ENCODE peak calls at places on chromosomes 3 and 15, in five cellular contexts. L, W, M, F and T are unnamed samples.
A peak's percentile ranks its signal among the peaks of the same experiment; 100 is the strongest.

GRCh38 chr15:100002091-100002620 is 268.9 kb upstream of the LYSMD4 start:
- DNase-seq in W (no peak), L (no peak), M (no peak), F (no peak), T (no peak)

GRCh38 chr3:128307781-128308469 is 154.6 kb downstream of the EEFSEC start:
- DNase-seq in F (no peak), W (no peak), M (no peak), L (no peak), T (peak; percentile 22)

GRCh38 chr15:69663982-69664381 is 211.4 kb downstream of the RPLP1 start:
- DNase-seq in F (no peak), W (no peak), M (no peak), L (no peak), T (no peak)

GRCh38 chr3:123552095-123552714 is 32.6 kb downstream of the HACD2 start:
- DNase-seq in L (peak; percentile 25), F (no peak), W (no peak), M (no peak), T (no peak)

GRCh38 chr3:52171577-52172261 is 17.5 kb upstream of the POC1A start:
- DNase-seq in W (no peak), L (peak; percentile 83), M (no peak), F (peak; percentile 22), T (no peak)

GRCh38 chr15:80434926-80435720 is 30.9 kb downstream of the ARNT2 start:
- DNase-seq in F (no peak), W (peak; percentile 72), M (no peak), L (no peak), T (no peak)

GRCh38 chr3:196590279-196590678 is 21.8 kb downstream of the FBXO45 start:
- DNase-seq in W (no peak), M (no peak), L (no peak), F (no peak), T (no peak)

GRCh38 chr15:34987182-34987488 is 952 bp downstream of the ZNF770 start:
- DNase-seq in W (no peak), F (no peak), L (no peak), M (no peak), T (no peak)

GRCh38 chr3:120432105-120432860 is 18.5 kb downstream of the FSTL1 start:
- DNase-seq in L (peak; percentile 89), M (no peak), F (no peak), W (peak; percentile 66), T (peak; percentile 81)

GRCh38 chr3:33439421-33440327 is 531 bp downstream of the UBP1 start:
- DNase-seq in L (peak; percentile 15), M (peak; percentile 39), F (peak; percentile 81), W (peak; percentile 71), T (peak; percentile 79)

GRCh38 chr15:49145651-49146609 is 9.5 kb downstream of the COPS2 start:
- DNase-seq in M (peak; percentile 30), F (no peak), W (no peak), L (peak; percentile 73), T (peak; percentile 63)

GRCh38 chr3:48739955-48740823 is 23.2 kb upstream of the IP6K2 start:
- DNase-seq in F (peak; percentile 90), W (peak; percentile 90), M (peak; percentile 68), L (peak; percentile 75), T (peak; percentile 95)

GRCh38 chr15:100718075-100718980 is 115.9 kb downstream of the ASB7 start:
- DNase-seq in W (no peak), F (no peak), M (no peak), L (no peak), T (no peak)

GRCh38 chr15:42032376-42033213 is 11.8 kb upstream of the PLA2G4E start:
- DNase-seq in W (no peak), L (no peak), F (no peak), M (no peak), T (no peak)

GRCh38 chr3:122484985-122485384 is 29.8 kb downstream of the KPNA1 start:
- DNase-seq in L (peak; percentile 70), W (peak; percentile 41), M (no peak), F (no peak), T (no peak)

GRCh38 chr3:162971715-162972114 is 1475.1 kb downstream of the OTOL1 start:
- DNase-seq in L (no peak), W (no peak), M (no peak), F (no peak), T (no peak)

GRCh38 chr3:58630081-58630709 is 36.4 kb downstream of the FAM3D start:
- DNase-seq in W (peak; percentile 64), M (peak; percentile 63), L (peak; percentile 57), F (no peak), T (peak; percentile 94)
- H3K27ac ChIP-seq in W (no peak overlapping the region), M (peak overlapping the region; percentile 50), L (no peak overlapping the region), F (no peak overlapping the region), T (no peak overlapping the region)

DNA sequence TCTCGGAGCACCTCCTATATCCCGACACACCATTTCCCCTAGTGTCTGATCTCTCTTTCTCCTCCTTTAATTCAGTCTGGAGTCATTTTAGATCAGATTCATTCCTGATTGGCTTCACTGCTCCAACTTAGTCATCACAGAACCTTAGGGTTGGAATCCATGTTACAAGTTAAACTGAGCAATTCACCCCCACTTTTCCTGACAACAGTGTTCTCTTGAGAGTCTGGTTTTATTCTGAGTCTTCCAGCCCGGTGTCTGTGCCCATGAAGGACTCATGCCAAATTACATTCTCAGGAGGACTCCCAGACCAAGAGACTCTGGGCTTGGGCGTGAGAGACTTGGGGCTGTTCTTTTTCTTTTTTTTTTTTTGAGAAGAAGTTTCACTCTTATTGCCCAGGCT is 57.5 kb downstream of the LPP start:
- DNase-seq in W (no peak), L (peak; percentile 31), M (no peak), F (no peak), T (no peak)
- H3K27ac ChIP-seq in W (no peak overlapping the region), L (peak overlapping the region; percentile 92), M (peak overlapping the region; percentile 76), F (peak overlapping the region; percentile 71), T (no peak overlapping the region)

GRCh38 chr15:33067456-33067855 is 127.1 kb downstream of the FMN1 start:
- DNase-seq in M (no peak), F (no peak), L (peak; percentile 91), W (no peak), T (peak; percentile 62)
- H3K27ac ChIP-seq in M (peak overlapping the region; percentile 72), F (peak overlapping the region; percentile 85), L (peak overlapping the region; percentile 81), W (no peak overlapping the region), T (no peak overlapping the region)

DNA sequence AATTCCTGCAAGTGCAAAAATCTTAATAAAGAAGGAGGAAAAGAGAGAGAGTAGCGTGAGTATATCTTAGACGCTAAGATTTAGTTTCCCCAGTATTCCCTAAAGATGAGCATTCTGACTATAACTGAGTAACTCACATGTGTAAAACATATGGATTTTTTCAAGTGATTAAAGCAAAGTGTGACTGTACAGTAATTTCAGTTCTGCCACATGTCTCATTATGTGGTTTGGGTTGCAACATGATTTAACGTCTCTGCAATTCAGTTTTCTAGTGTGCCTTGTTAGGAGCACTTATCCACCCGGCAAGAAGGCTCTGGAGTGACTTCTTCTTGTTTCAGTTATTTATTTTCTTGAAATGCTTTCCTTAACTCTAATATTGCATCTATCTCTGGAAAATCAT is 514.1 kb downstream of the ROBO1 start:
- DNase-seq in F (no peak), M (no peak), W (no peak), L (no peak), T (no peak)
- H3K27ac ChIP-seq in F (no peak overlapping the region), M (no peak overlapping the region), W (no peak overlapping the region), L (no peak overlapping the region), T (no peak overlapping the region)